ENCODE peak calls at places on chromosomes 6 and 20, in nine cellular contexts. One of them, this sample, is unnamed.
A peak's percentile ranks its signal among the peaks of the same experiment; 100 is the strongest.

GRCh38 chr6:150310539-150310938 is 58.3 kb upstream of the IYD start:
- DNase-seq in endothelial cell of umbilical vein: no peak
- DNase-seq in stomach: no peak
- DNase-seq in NB4: no peak
- DNase-seq in IMR-90: no peak
- DNase-seq in ovary: no peak
- DNase-seq in uterus: no peak
- DNase-seq in spleen: no peak
- DNase-seq in Peyer's patch: no peak
- DNase-seq in this sample: no peak

GRCh38 chr6:56490994-56491393 is 151.7 kb downstream of the DST start:
- DNase-seq in endothelial cell of umbilical vein: peak; percentile 77
- DNase-seq in stomach: no peak
- DNase-seq in NB4: no peak
- DNase-seq in IMR-90: peak; percentile 44
- DNase-seq in ovary: no peak
- DNase-seq in uterus: no peak
- DNase-seq in spleen: no peak
- DNase-seq in Peyer's patch: no peak
- DNase-seq in this sample: no peak

GRCh38 chr6:3284436-3284876 is 25.7 kb downstream of the PSMG4 start:
- DNase-seq in endothelial cell of umbilical vein: no peak
- DNase-seq in stomach: no peak
- DNase-seq in NB4: no peak
- DNase-seq in IMR-90: no peak
- DNase-seq in ovary: peak; percentile 18
- DNase-seq in uterus: peak; percentile 27
- DNase-seq in spleen: peak; percentile 71
- DNase-seq in Peyer's patch: peak; percentile 49
- DNase-seq in this sample: no peak

GRCh38 chr20:61118429-61119224 is 133.4 kb upstream of the CDH4 start:
- DNase-seq in endothelial cell of umbilical vein: no peak
- DNase-seq in stomach: no peak
- DNase-seq in NB4: no peak
- DNase-seq in IMR-90: peak; percentile 85
- DNase-seq in ovary: no peak
- DNase-seq in uterus: no peak
- DNase-seq in spleen: no peak
- DNase-seq in Peyer's patch: no peak
- DNase-seq in this sample: no peak

GRCh38 chr6:83464741-83465140 is 33.9 kb upstream of the ME1 start:
- DNase-seq in endothelial cell of umbilical vein: no peak
- DNase-seq in stomach: no peak
- DNase-seq in NB4: no peak
- DNase-seq in IMR-90: no peak
- DNase-seq in ovary: no peak
- DNase-seq in uterus: no peak
- DNase-seq in spleen: no peak
- DNase-seq in Peyer's patch: no peak
- DNase-seq in this sample: no peak

GRCh38 chr6:9428416-9429172 is 986.3 kb downstream of the TFAP2A start:
- DNase-seq in endothelial cell of umbilical vein: no peak
- DNase-seq in stomach: no peak
- DNase-seq in NB4: peak; percentile 4
- DNase-seq in IMR-90: peak; percentile 54
- DNase-seq in ovary: no peak
- DNase-seq in uterus: no peak
- DNase-seq in spleen: no peak
- DNase-seq in Peyer's patch: no peak
- DNase-seq in this sample: no peak

GRCh38 chr6:20932284-20932683 is 398.0 kb downstream of the CDKAL1 start:
- DNase-seq in endothelial cell of umbilical vein: no peak
- DNase-seq in stomach: no peak
- DNase-seq in NB4: no peak
- DNase-seq in IMR-90: no peak
- DNase-seq in ovary: no peak
- DNase-seq in uterus: no peak
- DNase-seq in spleen: no peak
- DNase-seq in Peyer's patch: no peak
- DNase-seq in this sample: no peak

GRCh38 chr6:7073082-7073783 is 34.5 kb upstream of the RREB1 start:
- DNase-seq in endothelial cell of umbilical vein: no peak
- DNase-seq in stomach: no peak
- DNase-seq in NB4: no peak
- DNase-seq in IMR-90: no peak
- DNase-seq in ovary: no peak
- DNase-seq in uterus: no peak
- DNase-seq in spleen: no peak
- DNase-seq in Peyer's patch: no peak
- DNase-seq in this sample: no peak

GRCh38 chr20:1215386-1216170 is 10.3 kb upstream of the RAD21L1 start:
- DNase-seq in endothelial cell of umbilical vein: no peak
- DNase-seq in stomach: no peak
- DNase-seq in NB4: no peak
- DNase-seq in IMR-90: no peak
- DNase-seq in ovary: no peak
- DNase-seq in uterus: no peak
- DNase-seq in spleen: no peak
- DNase-seq in Peyer's patch: no peak
- DNase-seq in this sample: no peak

GRCh38 chr20:63519765-63520593 is 586 bp upstream of the PPDPF start:
- DNase-seq in endothelial cell of umbilical vein: peak; percentile 64
- DNase-seq in stomach: no peak
- DNase-seq in NB4: no peak
- DNase-seq in IMR-90: peak; percentile 29
- DNase-seq in ovary: peak; percentile 67
- DNase-seq in uterus: peak; percentile 61
- DNase-seq in spleen: peak; percentile 94
- DNase-seq in Peyer's patch: no peak
- DNase-seq in this sample: no peak

GRCh38 chr6:27049863-27050781 is 197.4 kb upstream of the PRSS16 start:
- DNase-seq in endothelial cell of umbilical vein: no peak
- DNase-seq in stomach: no peak
- DNase-seq in NB4: no peak
- DNase-seq in IMR-90: no peak
- DNase-seq in ovary: no peak
- DNase-seq in uterus: no peak
- DNase-seq in spleen: no peak
- DNase-seq in Peyer's patch: no peak
- DNase-seq in this sample: no peak

GRCh38 chr6:104462811-104463599 is 396.7 kb downstream of the HACE1 start:
- DNase-seq in endothelial cell of umbilical vein: no peak
- DNase-seq in stomach: no peak
- DNase-seq in NB4: no peak
- DNase-seq in IMR-90: no peak
- DNase-seq in ovary: no peak
- DNase-seq in uterus: no peak
- DNase-seq in spleen: no peak
- DNase-seq in Peyer's patch: no peak
- DNase-seq in this sample: no peak

GRCh38 chr6:169101036-169101805 is 152.4 kb downstream of the THBS2 start:
- DNase-seq in endothelial cell of umbilical vein: no peak
- DNase-seq in stomach: no peak
- DNase-seq in NB4: no peak
- DNase-seq in IMR-90: no peak
- DNase-seq in ovary: no peak
- DNase-seq in uterus: no peak
- DNase-seq in spleen: no peak
- DNase-seq in Peyer's patch: no peak
- DNase-seq in this sample: no peak

GRCh38 chr6:30626484-30627366 is at the start of gene ATAT1:
- DNase-seq in endothelial cell of umbilical vein: peak; percentile 89
- DNase-seq in stomach: peak; percentile 93
- DNase-seq in NB4: peak; percentile 86
- DNase-seq in IMR-90: peak; percentile 68
- DNase-seq in ovary: peak; percentile 84
- DNase-seq in uterus: peak; percentile 88
- DNase-seq in spleen: peak; percentile 97
- DNase-seq in Peyer's patch: peak; percentile 97
- DNase-seq in this sample: peak; percentile 98

GRCh38 chr6:116450185-116450710 is 10.9 kb upstream of the CALHM6 start:
- DNase-seq in endothelial cell of umbilical vein: no peak
- DNase-seq in stomach: peak; percentile 40
- DNase-seq in NB4: no peak
- DNase-seq in IMR-90: no peak
- DNase-seq in ovary: no peak
- DNase-seq in uterus: no peak
- DNase-seq in spleen: no peak
- DNase-seq in Peyer's patch: no peak
- DNase-seq in this sample: no peak

GRCh38 chr6:116444991-116445566 is 16.1 kb upstream of the CALHM6 start:
- DNase-seq in endothelial cell of umbilical vein: no peak
- DNase-seq in stomach: no peak
- DNase-seq in NB4: no peak
- DNase-seq in IMR-90: no peak
- DNase-seq in ovary: no peak
- DNase-seq in uterus: no peak
- DNase-seq in spleen: no peak
- DNase-seq in Peyer's patch: no peak
- DNase-seq in this sample: no peak

GRCh38 chr6:116447052-116447451 is 14.1 kb upstream of the CALHM6 start:
- DNase-seq in endothelial cell of umbilical vein: peak; percentile 59
- DNase-seq in stomach: no peak
- DNase-seq in NB4: no peak
- DNase-seq in IMR-90: no peak
- DNase-seq in ovary: no peak
- DNase-seq in uterus: no peak
- DNase-seq in spleen: no peak
- DNase-seq in Peyer's patch: no peak
- DNase-seq in this sample: no peak

GRCh38 chr6:116446399-116446798 is 14.8 kb upstream of the CALHM6 start:
- DNase-seq in endothelial cell of umbilical vein: no peak
- DNase-seq in stomach: no peak
- DNase-seq in NB4: peak; percentile 81
- DNase-seq in IMR-90: no peak
- DNase-seq in ovary: no peak
- DNase-seq in uterus: no peak
- DNase-seq in spleen: no peak
- DNase-seq in Peyer's patch: no peak
- DNase-seq in this sample: no peak

GRCh38 chr6:116447496-116448011 is 13.6 kb upstream of the CALHM6 start:
- DNase-seq in endothelial cell of umbilical vein: no peak
- DNase-seq in stomach: no peak
- DNase-seq in NB4: peak; percentile 83
- DNase-seq in IMR-90: peak; percentile 99
- DNase-seq in ovary: no peak
- DNase-seq in uterus: no peak
- DNase-seq in spleen: no peak
- DNase-seq in Peyer's patch: no peak
- DNase-seq in this sample: no peak
- TF ChIP-seq CTCF in endothelial cell of umbilical vein: no peak
- TF ChIP-seq CTCF in stomach: no peak
- TF ChIP-seq CTCF in NB4: no peak
- TF ChIP-seq CTCF in IMR-90: peak; percentile 8
- TF ChIP-seq CTCF in ovary: no peak
- TF ChIP-seq CTCF in uterus: no peak
- TF ChIP-seq CTCF in spleen: no peak
- TF ChIP-seq CTCF in Peyer's patch: no peak
- TF ChIP-seq CTCF in this sample: no peak

DNA sequence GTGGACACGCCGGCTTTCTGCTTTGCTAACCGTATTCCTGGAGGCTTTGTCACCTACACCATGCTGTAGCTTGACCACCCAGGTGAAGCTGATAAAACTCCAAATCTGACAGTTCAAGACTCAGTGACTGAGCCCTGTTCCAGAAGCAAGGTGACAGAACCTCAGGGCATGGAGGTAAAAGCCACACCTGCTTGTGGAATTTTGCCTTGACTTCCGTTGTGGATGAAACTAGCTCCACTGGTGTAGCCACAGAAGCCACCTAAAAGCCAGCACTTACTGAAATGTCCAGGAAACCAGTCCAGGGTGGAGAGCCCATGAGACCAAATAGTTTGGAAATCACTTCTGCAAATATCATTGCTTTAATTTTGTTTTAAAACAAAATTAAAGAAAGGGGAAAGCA is 11.0 kb downstream of the CST8 start:
- DNase-seq in endothelial cell of umbilical vein: no peak
- DNase-seq in stomach: no peak
- DNase-seq in NB4: no peak
- DNase-seq in IMR-90: no peak
- DNase-seq in ovary: no peak
- DNase-seq in uterus: no peak
- DNase-seq in spleen: no peak
- DNase-seq in Peyer's patch: no peak
- DNase-seq in this sample: no peak
- TF ChIP-seq POLR2A in endothelial cell of umbilical vein: no peak
- TF ChIP-seq POLR2A in stomach: no peak
- TF ChIP-seq POLR2A in NB4: no peak
- TF ChIP-seq POLR2A in IMR-90: no peak
- TF ChIP-seq POLR2A in ovary: no peak
- TF ChIP-seq POLR2A in uterus: no peak
- TF ChIP-seq POLR2A in spleen: no peak
- TF ChIP-seq POLR2A in Peyer's patch: no peak
- TF ChIP-seq POLR2A in this sample: no peak

DNA sequence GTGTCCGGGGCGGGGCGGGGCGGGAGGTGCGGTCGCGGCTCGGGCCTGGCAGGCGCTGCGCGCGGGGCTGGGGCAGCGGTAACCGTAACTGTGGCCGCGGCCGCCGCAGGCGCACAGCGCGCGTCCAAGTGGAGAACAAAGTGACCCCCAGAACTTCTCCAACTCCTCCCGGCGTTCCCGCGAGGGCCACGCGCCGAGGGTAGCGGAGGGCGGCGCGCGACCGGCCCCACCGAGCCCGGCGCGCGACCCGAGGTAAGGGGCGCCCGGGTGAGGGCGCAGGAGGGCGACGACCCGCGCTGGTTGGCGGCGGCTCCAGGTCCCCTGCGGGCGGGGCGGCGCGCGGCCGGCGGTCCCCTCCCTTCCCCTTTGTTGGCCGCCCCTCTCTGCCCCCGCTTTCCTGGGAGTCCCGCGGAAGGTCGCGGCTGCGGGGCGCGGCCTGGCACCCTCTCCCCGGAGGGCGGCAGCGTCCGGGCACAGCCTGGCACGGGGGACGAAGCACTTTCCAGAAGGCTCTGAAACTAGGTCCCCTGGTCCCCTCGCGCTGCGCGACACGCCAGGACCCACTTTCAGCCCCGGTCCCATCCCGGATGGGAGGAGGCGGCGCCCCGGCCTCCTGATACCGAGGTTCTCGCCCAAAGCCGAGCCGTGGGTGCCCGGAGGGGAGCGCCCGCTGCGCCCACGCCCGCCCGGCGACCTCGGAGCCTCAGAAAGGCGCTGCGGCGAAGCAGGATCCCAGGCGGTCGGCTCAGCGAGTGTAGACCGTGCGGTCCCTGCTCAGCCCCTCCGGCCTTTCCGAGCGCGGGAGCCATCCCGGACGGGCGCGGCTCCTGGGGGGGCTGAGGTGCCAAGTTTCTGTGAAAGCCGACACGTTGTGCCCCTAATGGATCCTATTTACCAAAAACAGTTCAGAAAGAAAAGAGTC is at the start of gene TIAM2:
- DNase-seq in endothelial cell of umbilical vein: no peak
- DNase-seq in stomach: no peak
- DNase-seq in NB4: no peak
- DNase-seq in IMR-90: no peak
- DNase-seq in ovary: no peak
- DNase-seq in uterus: no peak
- DNase-seq in spleen: no peak
- DNase-seq in Peyer's patch: peak; percentile 70
- DNase-seq in this sample: no peak
- H3K4me3 ChIP-seq in endothelial cell of umbilical vein: peak within 1 kb of the TSS; percentile 96
- H3K4me3 ChIP-seq in stomach: peak within 1 kb of the TSS; percentile 70
- H3K4me3 ChIP-seq in NB4: no peak within 1 kb of the TSS
- H3K4me3 ChIP-seq in IMR-90: peak within 1 kb of the TSS; percentile 91
- H3K4me3 ChIP-seq in ovary: peak within 1 kb of the TSS; percentile 26
- H3K4me3 ChIP-seq in uterus: peak within 1 kb of the TSS; percentile 47
- H3K4me3 ChIP-seq in spleen: peak within 1 kb of the TSS; percentile 41
- H3K4me3 ChIP-seq in Peyer's patch: peak within 1 kb of the TSS; percentile 41
- H3K4me3 ChIP-seq in this sample: peak within 1 kb of the TSS; percentile 46

GRCh38 chr6:79127660-79128059 is 49.6 kb upstream of the PHIP start:
- DNase-seq in endothelial cell of umbilical vein: no peak
- DNase-seq in stomach: no peak
- DNase-seq in NB4: no peak
- DNase-seq in IMR-90: no peak
- DNase-seq in ovary: no peak
- DNase-seq in uterus: no peak
- DNase-seq in spleen: no peak
- DNase-seq in Peyer's patch: no peak
- DNase-seq in this sample: no peak
- TF ChIP-seq CTCF in endothelial cell of umbilical vein: no peak
- TF ChIP-seq CTCF in stomach: no peak
- TF ChIP-seq CTCF in NB4: no peak
- TF ChIP-seq CTCF in IMR-90: no peak
- TF ChIP-seq CTCF in ovary: no peak
- TF ChIP-seq CTCF in uterus: no peak
- TF ChIP-seq CTCF in spleen: no peak
- TF ChIP-seq CTCF in Peyer's patch: no peak
- TF ChIP-seq CTCF in this sample: no peak

This sample was measured in lower leg skin.